ENCODE peak calls at places on chromosomes 12 and 14, in ten cellular contexts. R, P, Y, D, N, W, F, U, I and J are unnamed samples.

GRCh38 chr14:59278111-59278510 is 89.6 kb downstream of the DAAM1 start:
- DNase-seq in D (peak; percentile 79), Y (peak; percentile 69), R (no peak), W (peak; percentile 78), N (peak; percentile 94), F (peak; percentile 80), U (no peak), P (no peak), I (no peak), J (no peak)

GRCh38 chr12:77572371-77572770 is 258.3 kb upstream of the NAV3 start:
- DNase-seq in F (no peak), N (no peak), Y (no peak), W (no peak), U (no peak), P (no peak), R (no peak), D (no peak), I (no peak), J (no peak)

GRCh38 chr14:67515386-67516079 is 17.6 kb upstream of the PLEKHH1 start:
- DNase-seq in P (no peak), W (no peak), F (no peak), Y (no peak), N (no peak), R (no peak), D (no peak), I (no peak), U (no peak), J (no peak)

GRCh38 chr14:27739657-27740156 is 1026.9 kb upstream of the FOXG1 start:
- DNase-seq in Y (no peak), N (no peak), D (no peak), F (no peak), P (no peak), R (no peak), U (no peak), I (no peak), W (no peak), J (no peak)

GRCh38 chr12:121061831-121062230 is 22.8 kb upstream of the OASL start:
- DNase-seq in U (no peak), I (no peak), Y (no peak), F (no peak), R (peak; percentile 51), D (no peak), N (no peak), W (no peak), P (no peak), J (peak; percentile 11)

GRCh38 chr14:40445020-40445419 is 1012.8 kb upstream of the FBXO33 start:
- DNase-seq in R (no peak), P (no peak), W (no peak), U (no peak), D (no peak), N (no peak), F (no peak), Y (no peak), I (no peak), J (no peak)

GRCh38 chr12:98758331-98758730 is 113.2 kb downstream of the APAF1 start:
- DNase-seq in D (no peak), U (no peak), N (peak; percentile 81), I (no peak), P (no peak), F (no peak), Y (peak; percentile 48), R (no peak), W (no peak), J (no peak)

GRCh38 chr12:117622087-117622486 is 260.7 kb upstream of the NOS1 start:
- DNase-seq in W (no peak), D (no peak), I (no peak), F (no peak), Y (no peak), P (no peak), N (no peak), R (no peak), U (no peak), J (no peak)

GRCh38 chr14:104316723-104317499 is 178.5 kb downstream of the KIF26A start:
- DNase-seq in P (no peak), I (no peak), U (no peak), Y (no peak), W (no peak), N (no peak), R (no peak), D (no peak), F (no peak), J (peak; percentile 34)

GRCh38 chr12:46843811-46844210 is 18.0 kb upstream of the SLC38A4 start:
- DNase-seq in P (no peak), F (peak; percentile 29), R (no peak), I (no peak), U (no peak), W (no peak), N (no peak), Y (no peak), D (no peak), J (no peak)

DNA sequence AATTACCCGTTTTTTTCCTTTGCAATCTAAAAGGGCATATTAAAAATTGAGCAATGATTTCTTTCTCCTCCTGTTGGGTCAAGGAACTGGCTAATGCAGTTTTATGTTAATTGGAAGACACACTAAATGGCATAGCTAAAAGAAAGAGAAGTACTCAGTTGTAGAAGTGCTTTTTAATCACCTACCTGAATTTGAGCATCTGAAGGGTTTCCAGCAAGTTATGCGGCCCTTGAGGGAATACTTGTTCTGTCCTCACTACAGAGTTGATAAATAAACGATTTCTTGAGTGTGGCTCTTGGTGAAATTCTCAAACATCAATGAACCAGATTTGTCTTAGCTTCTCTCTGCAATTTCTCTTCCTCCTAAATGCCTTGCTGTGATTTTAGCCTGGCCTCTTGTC is 184.1 kb upstream of the RPH3A start:
- DNase-seq in I (no peak), N (no peak), U (no peak), D (no peak), R (no peak), Y (no peak), P (no peak), F (no peak), W (no peak), J (no peak)
- TF ChIP-seq CTCF in I (no peak), N (no peak), U (no peak), D (no peak), R (no peak), Y (no peak), P (no peak), F (no peak), W (no peak), J (no peak)

DNA sequence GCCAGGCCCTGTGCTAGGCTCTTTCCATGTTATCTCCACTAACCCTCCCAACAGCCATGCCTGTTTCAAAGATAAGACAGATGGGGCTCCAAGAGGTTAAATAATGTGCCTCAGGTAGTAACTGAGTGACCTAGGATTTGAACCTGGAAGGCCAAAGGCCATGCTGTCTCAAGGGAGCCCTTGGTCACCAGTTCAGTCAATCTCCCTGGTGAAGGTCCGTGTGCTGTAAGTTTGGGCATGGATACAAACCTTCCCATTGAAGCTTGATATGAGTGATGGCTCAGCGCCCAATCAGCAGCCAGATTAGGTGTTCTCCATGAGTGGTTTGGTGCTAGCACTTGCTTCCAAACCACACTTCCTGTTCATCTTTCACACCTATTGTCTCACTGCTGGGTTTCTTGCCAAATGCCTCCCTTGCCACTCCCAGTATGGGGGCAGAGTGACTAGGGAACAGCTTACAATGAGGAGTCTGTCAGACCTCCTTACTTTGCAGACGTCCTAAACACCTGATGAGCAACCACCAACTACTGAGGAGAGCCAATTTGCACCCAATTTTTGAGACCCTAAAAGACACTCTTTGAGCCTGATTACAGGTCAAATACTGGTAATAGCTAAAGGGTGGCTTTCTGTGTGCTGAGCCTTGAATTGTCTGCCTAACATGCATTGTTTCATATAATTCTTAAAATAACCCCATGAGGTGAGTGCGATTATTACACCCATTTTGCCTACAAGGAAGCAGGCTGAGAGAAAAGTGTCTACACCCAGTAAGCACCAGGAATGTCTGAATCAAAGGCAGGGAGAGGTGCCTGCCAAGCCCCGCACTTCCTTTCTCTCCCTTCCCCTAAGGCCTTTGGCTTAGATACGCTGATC is 48.5 kb upstream of the FOS start:
- DNase-seq in W (peak; percentile 66), N (peak; percentile 69), R (no peak), F (peak; percentile 22), U (no peak), P (no peak), D (no peak), I (no peak), Y (no peak), J (no peak)
- TF ChIP-seq CTCF in W (no peak), N (peak; percentile 36), R (peak; percentile 34), F (no peak), U (peak; percentile 31), P (peak; percentile 37), D (no peak), I (peak; percentile 54), Y (no peak), J (peak; percentile 56)

GRCh38 chr12:5230861-5231260 is 187.2 kb downstream of the KCNA5 start:
- DNase-seq in D (no peak), W (no peak), F (no peak), P (no peak), I (no peak), U (no peak), R (no peak), N (no peak), Y (no peak), J (no peak)

GRCh38 chr12:5230151-5230550 is 186.5 kb downstream of the KCNA5 start:
- DNase-seq in W (no peak), P (no peak), Y (peak; percentile 51), F (peak; percentile 52), R (no peak), N (peak; percentile 51), I (no peak), U (no peak), D (peak; percentile 2), J (no peak)

GRCh38 chr12:5232291-5232690 is 188.6 kb downstream of the KCNA5 start:
- DNase-seq in D (no peak), I (no peak), P (no peak), U (no peak), W (no peak), F (no peak), R (no peak), N (no peak), Y (no peak), J (no peak)

GRCh38 chr12:5236022-5236421 is 192.3 kb downstream of the KCNA5 start:
- DNase-seq in W (no peak), P (no peak), N (no peak), F (no peak), R (no peak), U (no peak), I (no peak), Y (no peak), D (no peak), J (no peak)

DNA sequence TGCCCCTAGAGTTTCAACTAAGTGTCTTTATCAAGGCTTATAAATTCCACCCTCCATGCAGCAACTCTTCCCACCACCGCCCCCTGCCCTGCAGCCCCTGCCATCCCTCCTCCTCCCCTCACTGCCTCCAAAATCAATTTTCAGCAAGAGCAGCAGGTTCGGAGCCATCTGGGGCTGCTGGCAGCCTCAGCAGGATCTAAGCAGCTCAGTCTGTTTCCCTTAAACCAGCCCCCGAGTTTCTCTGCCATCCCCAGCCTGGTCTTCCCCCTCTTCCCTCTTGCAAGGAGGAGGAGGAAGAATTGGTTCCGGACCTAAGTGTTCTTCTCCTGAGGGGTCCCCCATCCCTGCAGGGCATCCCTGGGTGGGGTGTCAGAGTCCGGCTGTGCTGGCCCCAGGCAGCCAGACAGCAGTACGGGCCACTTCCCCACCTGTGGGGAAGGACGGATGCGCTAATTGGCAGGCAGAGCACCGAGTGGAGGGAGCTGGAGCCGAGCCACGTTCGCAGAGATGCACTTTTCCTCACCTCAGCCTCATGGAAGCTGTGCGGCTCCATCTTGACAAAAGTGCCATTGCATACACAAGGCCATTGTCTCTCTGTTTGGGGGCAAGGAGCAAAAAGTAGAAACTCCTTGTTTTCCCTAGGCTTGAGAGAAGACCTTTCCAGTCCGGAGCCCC is 189.3 kb downstream of the KCNA5 start:
- DNase-seq in F (no peak), D (no peak), Y (no peak), W (no peak), N (no peak), I (no peak), U (no peak), R (no peak), P (no peak), J (no peak)
- TF ChIP-seq CTCF in F (no peak), D (no peak), Y (no peak), W (no peak), N (no peak), I (no peak), U (no peak), R (no peak), P (no peak), J (no peak)

GRCh38 chr14:54396493-54397335 is at the start of gene CDKN3:
- DNase-seq in R (peak; percentile 96), P (peak; percentile 92), W (peak; percentile 99), I (peak; percentile 90), F (peak; percentile 100), U (peak; percentile 99), N (peak; percentile 98), D (peak; percentile 94), Y (peak; percentile 98), J (peak; percentile 94)
- TF ChIP-seq CTCF in R (no peak), P (peak; percentile 68), W (peak; percentile 50), I (peak; percentile 52), F (peak; percentile 29), U (peak; percentile 29), N (no peak), D (peak; percentile 23), Y (peak; percentile 37), J (peak; percentile 24)